ENCODE peak calls at places on chromosomes 6 and 20, in eight cellular contexts. Q, U, V, G, T, L, C and A are unnamed samples.

GRCh38 chr20:45727044-45727443 is 4.9 kb downstream of the SPINT4 start:
- DNase-seq in Q (no peak), U (no peak), V (no peak), G (no peak), T (no peak), L (no peak), C (no peak), A (no peak)

GRCh38 chr20:49310695-49311094 is 32.8 kb upstream of the ZNFX1 start:
- DNase-seq in Q (no peak), U (peak), V (no peak), G (no peak), T (no peak), L (no peak), C (no peak), A (no peak)

GRCh38 chr6:150694889-150695288 is 95.2 kb downstream of the PLEKHG1 start:
- DNase-seq in Q (no peak), U (no peak), V (no peak), G (no peak), T (no peak), L (no peak), C (no peak), A (no peak)

GRCh38 chr20:45861157-45862075 is 4.0 kb downstream of the ZSWIM3 start:
- DNase-seq in Q (no peak), U (peak), V (no peak), G (no peak), T (no peak), L (no peak), C (no peak), A (no peak)

GRCh38 chr6:144543006-144543871 is 258.1 kb downstream of the UTRN start:
- DNase-seq in Q (no peak), U (no peak), V (peak), G (peak), T (peak), L (peak), C (no peak), A (no peak)

GRCh38 chr20:12053348-12053747 is 135.7 kb downstream of the BTBD3 start:
- DNase-seq in Q (no peak), U (peak), V (no peak), G (peak), T (peak), L (no peak), C (no peak), A (no peak)

GRCh38 chr6:95185874-95186273 is 391.5 kb upstream of the MANEA start:
- DNase-seq in Q (no peak), U (no peak), V (no peak), G (no peak), T (no peak), L (no peak), C (no peak), A (no peak)

GRCh38 chr20:23192469-23192868 is 106.3 kb upstream of the CD93 start:
- DNase-seq in Q (no peak), U (no peak), V (no peak), G (no peak), T (no peak), L (no peak), C (no peak), A (no peak)

GRCh38 chr6:43891072-43891870 is 121.3 kb downstream of the VEGFA start:
- DNase-seq in Q (no peak), U (no peak), V (no peak), G (no peak), T (peak), L (no peak), C (no peak), A (no peak)

GRCh38 chr6:158284340-158285210 is 27.7 kb upstream of the TULP4 start:
- DNase-seq in Q (peak), U (no peak), V (no peak), G (no peak), T (peak), L (no peak), C (no peak), A (no peak)

GRCh38 chr6:10338151-10338550 is 76.7 kb downstream of the TFAP2A start:
- DNase-seq in Q (no peak), U (no peak), V (no peak), G (no peak), T (no peak), L (no peak), C (no peak), A (no peak)

GRCh38 chr6:90074161-90074560 is 179.9 kb downstream of the GJA10 start:
- DNase-seq in Q (no peak), U (peak), V (no peak), G (no peak), T (no peak), L (no peak), C (no peak), A (no peak)

GRCh38 chr6:150202404-150202803 is 59.6 kb downstream of the PPP1R14C start:
- DNase-seq in Q (no peak), U (no peak), V (no peak), G (no peak), T (no peak), L (no peak), C (no peak), A (no peak)

GRCh38 chr6:7232351-7232750 is 80.6 kb downstream of the SSR1 start:
- DNase-seq in Q (no peak), U (no peak), V (no peak), G (no peak), T (no peak), L (no peak), C (no peak), A (no peak)

GRCh38 chr20:25863536-25864325 is 167.1 kb upstream of the ZNF337 start:
- DNase-seq in Q (no peak), U (peak), V (no peak), G (no peak), T (peak), L (no peak), C (no peak), A (no peak)

GRCh38 chr6:155561262-155561970 is 105.8 kb upstream of the NOX3 start:
- DNase-seq in Q (no peak), U (peak), V (no peak), G (no peak), T (no peak), L (no peak), C (no peak), A (no peak)

GRCh38 chr20:17854307-17854903 is 114.2 kb downstream of the SNX5 start:
- DNase-seq in Q (peak), U (peak), V (no peak), G (no peak), T (peak), L (peak), C (no peak), A (no peak)

GRCh38 chr6:133551436-133551835 is 310.3 kb downstream of the EYA4 start:
- DNase-seq in Q (no peak), U (no peak), V (no peak), G (no peak), T (no peak), L (no peak), C (no peak), A (no peak)

DNA sequence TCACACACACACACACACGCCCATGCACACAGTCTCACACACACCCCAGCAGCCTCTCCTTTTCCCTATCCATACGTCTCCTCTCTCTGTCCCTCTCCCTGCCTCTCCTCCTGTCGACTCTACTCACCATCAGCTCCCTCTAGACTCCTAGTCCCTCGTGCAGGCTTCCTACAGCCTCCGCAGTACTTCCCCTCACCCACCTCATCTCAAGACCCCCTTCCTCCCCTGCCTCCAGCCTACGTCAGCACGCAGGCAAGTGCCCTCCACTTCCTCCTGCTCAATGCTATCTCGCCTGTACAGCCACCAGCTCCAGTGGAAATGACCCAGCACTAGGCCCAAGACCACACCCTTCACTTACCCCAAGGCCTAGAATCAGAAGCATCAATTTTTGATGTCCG is 834 bp upstream of the TREML2 start:
- DNase-seq in Q (no peak), U (no peak), V (no peak), G (no peak), T (no peak), L (no peak), C (no peak), A (no peak)
- TF ChIP-seq POLR2AphosphoS5 in Q (no peak), U (no peak), V (no peak), G (no peak), T (no peak), L (no peak), C (no peak), A (no peak)

GRCh38 chr20:399182-399707 is 8.9 kb upstream of the RBCK1 start:
- DNase-seq in Q (no peak), U (no peak), V (no peak), G (no peak), T (no peak), L (no peak), C (no peak), A (no peak)
- H3K27ac ChIP-seq in Q (no peak), U (peak), V (peak), G (no peak), T (peak), L (no peak), C (no peak), A (no peak)

DNA sequence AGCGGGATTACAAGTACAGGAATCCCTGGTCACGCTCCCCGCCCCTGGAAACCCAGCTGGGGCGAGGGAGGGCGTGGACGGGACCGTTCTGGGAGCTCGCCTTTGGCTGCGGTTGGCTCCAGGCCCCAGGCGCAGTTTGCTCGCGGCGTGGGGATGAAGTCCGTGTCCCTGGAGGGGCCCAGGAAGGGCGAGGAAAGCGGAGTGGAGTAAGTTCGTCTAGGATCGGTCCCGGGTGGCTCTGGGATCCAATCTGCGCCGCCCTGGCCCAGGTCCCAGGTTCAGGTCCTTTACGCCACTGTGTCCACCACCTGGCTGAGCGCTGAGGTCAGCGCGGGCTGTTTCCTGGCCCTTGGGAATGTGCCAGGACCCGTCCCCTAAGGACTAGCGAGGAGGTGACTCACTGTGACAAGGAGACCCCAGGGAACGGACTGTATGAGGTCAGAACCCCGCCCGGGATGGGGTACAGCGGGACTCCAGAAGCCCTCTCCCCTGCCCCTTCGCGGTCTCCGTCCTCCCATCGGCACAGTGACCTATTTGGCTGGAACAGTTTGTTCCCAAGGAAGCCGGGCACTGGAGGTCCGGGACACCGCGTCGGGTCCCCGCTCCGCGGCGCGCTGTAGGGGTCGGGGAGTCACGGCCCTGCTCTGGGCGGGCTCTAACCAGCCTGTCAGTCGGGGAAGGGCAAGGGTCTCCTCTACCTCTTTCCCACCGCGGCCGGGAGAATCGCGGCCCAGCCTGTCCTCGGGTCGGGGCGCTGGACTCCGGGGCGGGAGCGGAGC is 718 bp downstream of the CDKN1A start:
- DNase-seq in Q (peak), U (peak), V (no peak), G (no peak), T (peak), L (no peak), C (peak), A (peak)
- TF ChIP-seq POLR2AphosphoS5 in Q (peak), U (no peak), V (no peak), G (no peak), T (no peak), L (peak), C (peak), A (peak)

DNA sequence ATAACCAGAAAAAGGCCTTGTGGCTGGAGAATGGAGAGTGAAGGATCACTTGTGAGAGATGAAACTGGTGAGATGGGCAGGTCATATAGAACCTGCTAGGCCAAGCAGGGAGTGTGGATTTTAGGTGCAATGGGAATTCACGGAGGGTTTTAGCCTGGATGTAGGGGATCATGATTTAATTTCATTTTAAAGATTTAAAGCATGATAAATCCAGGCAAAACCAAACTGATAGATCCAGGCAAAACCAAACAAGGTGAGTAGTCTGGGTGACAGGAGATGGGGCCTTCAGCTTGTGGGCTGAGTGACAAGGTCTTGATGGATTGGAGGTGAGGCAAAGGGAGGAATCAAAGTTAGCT is 1.5 kb upstream of the PLCG1 start:
- DNase-seq in Q (no peak), U (no peak), V (no peak), G (no peak), T (no peak), L (no peak), C (no peak), A (no peak)
- H3K27ac ChIP-seq in Q (no peak), U (no peak), V (no peak), G (no peak), T (no peak), L (no peak), C (no peak), A (peak)